ENCODE peak calls at places on chromosomes 11 and 22, in four cellular contexts. S is adrenal gland, L is Calu3, A is GM06990. Y is an unnamed sample.

GRCh38 chr11:35641206-35641885 is 21.2 kb upstream of the TRIM44 start:
- DNase-seq in S (no peak), L (no peak), A (no peak), Y (no peak)

GRCh38 chr11:109865558-109866186 is 227.5 kb upstream of the ZC3H12C start:
- DNase-seq in S (peak), L (peak), A (no peak), Y (no peak)

GRCh38 chr11:87425391-87425790 is 387.7 kb downstream of the TMEM135 start:
- DNase-seq in S (no peak), L (no peak), A (no peak), Y (no peak)

GRCh38 chr11:125073616-125074483 is 10.7 kb downstream of the SLC37A2 start:
- DNase-seq in S (no peak), L (no peak), A (no peak), Y (peak)

GRCh38 chr11:12673924-12674570 is at the start of gene TEAD1:
- DNase-seq in S (peak), L (peak), A (peak), Y (peak)

GRCh38 chr11:129075757-129076156 is 116.4 kb downstream of the ARHGAP32 start:
- DNase-seq in S (no peak), L (no peak), A (no peak), Y (no peak)

GRCh38 chr22:46965552-46966494 is 203.4 kb downstream of the TBC1D22A start:
- DNase-seq in S (no peak), L (no peak), A (no peak), Y (no peak)

GRCh38 chr11:16772141-16772512 is 33.7 kb downstream of the C11orf58 start:
- DNase-seq in S (no peak), L (no peak), A (no peak), Y (no peak)

GRCh38 chr22:40008726-40009125 is 14.0 kb downstream of the FAM83F start:
- DNase-seq in S (no peak), L (no peak), A (no peak), Y (no peak)

GRCh38 chr11:112623057-112623456 is 338.2 kb upstream of the NCAM1 start:
- DNase-seq in S (no peak), L (no peak), A (no peak), Y (no peak)

GRCh38 chr11:45997599-45997998 is 75.1 kb downstream of the LARGE2 start:
- DNase-seq in S (no peak), L (no peak), A (no peak), Y (no peak)

GRCh38 chr11:47983464-47984397 is 3.4 kb downstream of the PTPRJ start:
- DNase-seq in S (no peak), L (no peak), A (no peak), Y (no peak)

GRCh38 chr11:6603287-6604080 is at the start of the genes ILK and RRP8:
- DNase-seq in S (peak), L (peak), A (peak), Y (peak)

GRCh38 chr22:19918332-19919106 is 23.1 kb upstream of the COMT start:
- DNase-seq in S (no peak), L (no peak), A (no peak), Y (peak)

GRCh38 chr11:10308208-10308954 is 3.5 kb downstream of the ADM start:
- DNase-seq in S (no peak), L (no peak), A (no peak), Y (no peak)

GRCh38 chr22:36872084-36872483 is 11.3 kb downstream of the NCF4 start:
- DNase-seq in S (no peak), L (no peak), A (no peak), Y (no peak)

GRCh38 chr11:2173150-2173693 is 1.6 kb upstream of the TH start:
- DNase-seq in S (no peak), L (peak), A (no peak), Y (no peak)
- TF ChIP-seq CTCF in S (peak), L (peak), A (peak), Y (peak)

DNA sequence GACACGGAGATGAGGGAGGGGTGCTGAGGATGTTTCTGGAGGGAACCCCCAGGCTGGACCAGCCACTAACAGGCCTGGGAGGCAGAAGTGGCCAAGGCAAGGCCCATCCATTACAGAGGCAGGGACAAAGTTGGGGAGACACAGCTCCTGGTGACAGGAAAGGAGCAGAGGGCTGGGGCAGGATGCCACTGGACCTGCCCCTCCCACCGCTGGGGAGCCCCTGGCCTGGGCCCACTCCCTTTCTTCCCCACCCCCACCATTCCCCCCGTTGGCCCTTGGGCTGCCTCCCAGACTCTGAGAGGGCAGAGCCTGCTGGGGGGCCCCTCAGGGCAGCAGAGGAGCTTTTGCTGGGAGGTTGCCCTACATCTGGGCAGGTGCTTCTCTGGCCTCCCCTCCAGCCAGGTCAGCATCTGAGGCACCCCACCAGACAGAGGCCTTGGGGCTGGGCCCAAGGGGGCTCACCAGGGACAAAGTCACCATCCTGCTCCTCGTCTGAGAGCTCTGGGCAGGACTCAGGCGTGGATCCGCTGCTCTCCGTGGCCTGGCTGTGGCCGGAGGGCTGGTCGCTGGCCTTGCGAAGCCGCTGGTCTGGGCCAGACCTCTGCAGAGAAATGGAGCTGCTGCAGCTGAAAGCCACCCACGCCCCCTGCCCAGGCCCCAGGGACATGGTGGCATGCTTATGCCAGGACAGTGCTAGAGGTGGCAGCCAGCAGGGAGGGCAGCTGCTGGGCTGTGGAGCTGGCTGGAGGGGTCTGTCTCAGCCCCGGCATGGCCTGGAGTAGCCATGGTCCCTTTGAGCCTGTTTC is 33.1 kb upstream of the CARS1 start:
- DNase-seq in S (no peak), L (no peak), A (no peak), Y (peak)
- TF ChIP-seq CTCF in S (no peak), L (no peak), A (no peak), Y (no peak)

DNA sequence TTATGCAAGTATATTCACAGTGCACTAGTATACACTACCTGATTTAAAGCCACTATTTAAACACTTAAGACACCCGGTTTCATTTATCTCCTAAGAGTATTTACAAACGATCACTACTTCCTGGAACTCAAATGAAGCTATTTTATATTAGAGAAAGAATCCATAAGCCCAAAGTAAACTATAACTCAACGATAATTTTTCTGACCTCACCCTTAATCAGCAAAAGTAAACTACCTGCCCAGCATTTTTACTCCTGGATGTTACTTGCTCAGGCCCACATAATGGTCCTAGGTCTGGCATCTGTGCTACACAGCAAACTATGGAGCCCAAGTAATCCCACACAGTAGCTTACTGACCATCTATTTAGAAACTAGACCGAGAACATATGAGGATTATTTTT is 33.4 kb downstream of the TSG101 start:
- DNase-seq in S (no peak), L (no peak), A (no peak), Y (no peak)
- TF ChIP-seq CTCF in S (no peak), L (no peak), A (no peak), Y (no peak)

GRCh38 chr11:76248210-76248609 is 41.9 kb upstream of the WNT11 start:
- DNase-seq in S (peak), L (no peak), A (no peak), Y (no peak)
- TF ChIP-seq CTCF in S (no peak), L (peak), A (peak), Y (no peak)

Y was measured in GM13976.